ENCODE peak calls at places on chromosomes 7 and 10, in four cellular contexts. H is OCI-LY7, F is lung, X is lower lobe of right lung. U is an unnamed sample.

GRCh38 chr7:22066484-22066883 is 120.8 kb upstream of the CDCA7L start:
- DNase-seq in F (no peak), H (no peak), X (no peak), U (no peak)

GRCh38 chr10:53403688-53404087 is 631.1 kb upstream of the MBL2 start:
- DNase-seq in F (peak), H (no peak), X (peak), U (no peak)

GRCh38 chr7:47142867-47143175 is 439.1 kb downstream of the TNS3 start:
- DNase-seq in F (no peak), X (no peak), H (no peak), U (no peak)

GRCh38 chr7:156192921-156193320 is 380.7 kb upstream of the SHH start:
- DNase-seq in X (no peak), F (no peak), H (no peak), U (no peak)

GRCh38 chr10:20406607-20407188 is 490.4 kb downstream of the NEBL start:
- DNase-seq in X (no peak), F (peak), H (no peak), U (no peak)

GRCh38 chr10:30051220-30051619 is 8.2 kb downstream of the JCAD start:
- DNase-seq in X (no peak), H (no peak), F (no peak), U (no peak)

GRCh38 chr7:8063706-8064297 is 95.2 kb downstream of the GLCCI1 start:
- DNase-seq in F (no peak), H (no peak), X (no peak), U (no peak)

GRCh38 chr10:132876131-132876860 is 66.1 kb downstream of the CFAP46 start:
- DNase-seq in X (no peak), H (no peak), F (no peak), U (no peak)

GRCh38 chr7:37282927-37283326 is 165.7 kb downstream of the ELMO1 start:
- DNase-seq in X (no peak), H (no peak), F (no peak), U (no peak)

GRCh38 chr7:38863609-38864291 is 45.2 kb downstream of the VPS41 start:
- DNase-seq in X (no peak), H (no peak), F (no peak), U (no peak)

GRCh38 chr7:31642681-31643115 is 44.3 kb upstream of the PPP1R17 start:
- DNase-seq in H (no peak), X (no peak), F (no peak), U (no peak)

GRCh38 chr7:117110480-117111315 is 157.4 kb downstream of the ST7 start:
- DNase-seq in H (no peak), F (no peak), X (no peak), U (no peak)

GRCh38 chr7:126574838-126575250 is 677.9 kb downstream of the GRM8 start:
- DNase-seq in F (no peak), H (no peak), X (no peak), U (no peak)

DNA sequence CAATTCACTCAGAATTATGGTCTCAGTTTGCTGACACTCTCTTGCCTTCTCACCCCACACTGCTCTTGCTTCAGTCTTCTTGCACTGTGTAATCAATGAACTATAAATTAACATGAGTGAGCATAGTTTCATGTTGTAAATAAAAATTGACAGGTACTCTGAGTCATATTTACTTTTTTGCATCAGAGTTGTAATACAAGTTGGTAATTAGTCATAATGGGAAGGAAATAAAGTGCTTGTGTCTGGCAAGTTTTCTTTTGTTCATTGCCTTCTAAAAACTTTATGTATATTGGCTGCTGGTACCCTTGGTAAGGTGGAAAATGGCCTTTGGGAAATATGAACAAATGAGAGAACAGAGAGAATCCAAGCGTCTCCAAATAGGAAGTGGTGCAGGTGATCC is 169.3 kb upstream of the MAGI2 start:
- DNase-seq in X (no peak), F (no peak), H (no peak), U (no peak)
- H3K27ac ChIP-seq in X (no peak), F (no peak), H (no peak), U (no peak)

GRCh38 chr10:47169631-47170030 is 130.4 kb upstream of the GDF10 start:
- DNase-seq in X (no peak), F (no peak), H (no peak), U (no peak)

GRCh38 chr10:47166405-47166777 is 133.6 kb upstream of the GDF10 start:
- DNase-seq in H (no peak), F (no peak), X (no peak), U (no peak)

GRCh38 chr10:47165711-47166404 is 134.1 kb upstream of the GDF10 start:
- DNase-seq in X (peak), H (no peak), F (peak), U (no peak)

GRCh38 chr10:47165168-47165710 is 134.8 kb upstream of the GDF10 start:
- DNase-seq in H (no peak), X (no peak), F (no peak), U (no peak)

DNA sequence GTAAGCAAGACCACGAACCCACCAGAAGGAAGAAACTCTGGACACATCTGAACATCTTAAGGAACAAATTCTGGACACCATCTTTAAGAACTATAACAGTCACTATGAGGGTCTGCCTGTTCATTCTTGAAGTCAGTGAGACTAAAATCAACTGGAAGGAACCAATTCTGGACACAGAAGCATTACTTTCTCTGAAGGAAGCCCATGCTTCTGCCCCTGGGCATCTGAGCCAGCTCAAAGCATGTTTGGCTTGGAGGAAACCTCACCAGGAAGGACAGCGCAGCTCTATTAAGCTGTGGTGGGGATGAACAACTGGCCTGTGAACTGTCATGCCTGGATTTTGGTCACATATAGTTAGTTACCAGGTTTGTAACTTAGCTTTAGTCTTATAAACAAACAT is 132.4 kb upstream of the GDF10 start:
- DNase-seq in X (no peak), H (no peak), F (no peak), U (no peak)
- H3K4me3 ChIP-seq in X (no peak), H (no peak), F (no peak), U (no peak)

DNA sequence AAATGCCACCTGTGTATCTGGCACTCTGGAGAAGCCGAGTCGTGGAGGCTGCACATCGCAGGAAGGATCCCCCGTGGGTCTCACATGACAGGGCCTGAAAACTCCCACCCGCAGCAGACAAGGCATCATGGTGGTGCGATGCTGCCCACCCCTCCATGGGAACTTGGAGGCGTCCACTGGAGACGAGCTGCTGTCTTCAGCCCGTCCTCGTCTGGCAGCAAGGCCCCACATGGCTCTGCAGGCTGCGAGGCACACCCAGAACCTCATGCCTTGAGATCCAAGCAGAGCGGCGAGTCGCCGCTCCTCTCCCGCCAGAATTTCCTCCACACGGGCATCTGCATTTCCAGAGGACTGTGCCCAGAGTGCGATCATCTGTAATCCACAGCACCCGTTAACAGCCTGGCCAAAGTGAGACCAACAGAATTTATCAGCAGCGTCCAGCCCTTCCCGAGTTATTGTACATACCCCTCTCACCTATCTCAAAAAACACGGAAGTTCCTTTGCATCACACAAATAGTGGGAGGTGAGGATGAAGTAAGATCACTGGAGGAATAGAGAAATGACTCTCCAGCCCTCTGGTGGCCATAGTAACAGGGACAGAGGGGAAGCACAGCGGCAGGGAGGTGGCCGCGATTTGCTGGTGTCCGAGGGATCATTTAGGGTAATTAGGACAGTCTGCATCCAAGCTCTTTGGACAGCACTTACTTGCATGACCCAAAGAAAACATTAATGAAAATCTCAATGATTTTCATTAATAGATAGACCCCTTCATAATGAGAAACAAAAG is 292.4 kb downstream of the USP6NL start:
- DNase-seq in X (no peak), F (no peak), H (no peak), U (no peak)
- TF ChIP-seq CTCF in X (no peak), F (no peak), H (no peak), U (no peak)

GRCh38 chr7:997404-998395 is 14.7 kb downstream of the CYP2W1 start:
- DNase-seq in F (no peak), X (no peak), H (no peak), U (peak)

GRCh38 chr7:1000594-1000935 is 17.6 kb downstream of the CYP2W1 start:
- DNase-seq in H (no peak), X (no peak), F (no peak), U (no peak)

GRCh38 chr7:999921-1000593 is 17.1 kb downstream of the CYP2W1 start:
- DNase-seq in X (no peak), H (no peak), F (no peak), U (no peak)

GRCh38 chr7:996089-996872 is 13.3 kb downstream of the CYP2W1 start:
- DNase-seq in X (no peak), H (no peak), F (no peak), U (no peak)

GRCh38 chr7:999149-999883 is 16.3 kb downstream of the CYP2W1 start:
- DNase-seq in H (no peak), F (no peak), X (no peak), U (no peak)
- H3K27ac ChIP-seq in H (peak), F (no peak), X (no peak), U (no peak)

U was measured in WERI-Rb-1.